ENCODE peak calls at places on chromosomes 13 and 19, in seven cellular contexts. One of them, this sample, is unnamed.

GRCh38 chr13:44649118-44649455 is 73.0 kb upstream of the TSC22D1 start:
- DNase-seq in endothelial cell of umbilical vein: no peak
- DNase-seq in uterus: no peak
- DNase-seq in lower leg skin: no peak
- DNase-seq in adrenal gland: no peak
- DNase-seq in right lobe of liver: no peak
- DNase-seq in Peyer's patch: no peak
- DNase-seq in this sample: no peak

GRCh38 chr13:84377071-84377470 is 494.8 kb upstream of the SLITRK1 start:
- DNase-seq in endothelial cell of umbilical vein: no peak
- DNase-seq in uterus: no peak
- DNase-seq in lower leg skin: no peak
- DNase-seq in adrenal gland: no peak
- DNase-seq in right lobe of liver: no peak
- DNase-seq in Peyer's patch: no peak
- DNase-seq in this sample: no peak

GRCh38 chr19:15418112-15418587 is 638 bp downstream of the AKAP8L start:
- DNase-seq in endothelial cell of umbilical vein: no peak
- DNase-seq in uterus: no peak
- DNase-seq in lower leg skin: no peak
- DNase-seq in adrenal gland: no peak
- DNase-seq in right lobe of liver: no peak
- DNase-seq in Peyer's patch: no peak
- DNase-seq in this sample: no peak

GRCh38 chr13:39527301-39527700 is 75.7 kb downstream of the LHFPL6 start:
- DNase-seq in endothelial cell of umbilical vein: no peak
- DNase-seq in uterus: no peak
- DNase-seq in lower leg skin: no peak
- DNase-seq in adrenal gland: no peak
- DNase-seq in right lobe of liver: no peak
- DNase-seq in Peyer's patch: no peak
- DNase-seq in this sample: no peak

GRCh38 chr13:45713721-45714120 is 11.6 kb downstream of the CBY2 start:
- DNase-seq in endothelial cell of umbilical vein: no peak
- DNase-seq in uterus: no peak
- DNase-seq in lower leg skin: no peak
- DNase-seq in adrenal gland: no peak
- DNase-seq in right lobe of liver: no peak
- DNase-seq in Peyer's patch: no peak
- DNase-seq in this sample: no peak

GRCh38 chr19:56603829-56604228 is 8.7 kb downstream of the ZNF71 start:
- DNase-seq in endothelial cell of umbilical vein: no peak
- DNase-seq in uterus: no peak
- DNase-seq in lower leg skin: no peak
- DNase-seq in adrenal gland: no peak
- DNase-seq in right lobe of liver: no peak
- DNase-seq in Peyer's patch: no peak
- DNase-seq in this sample: no peak

GRCh38 chr13:30881931-30882899 is 23.9 kb upstream of the MEDAG start:
- DNase-seq in endothelial cell of umbilical vein: no peak
- DNase-seq in uterus: peak
- DNase-seq in lower leg skin: no peak
- DNase-seq in adrenal gland: no peak
- DNase-seq in right lobe of liver: no peak
- DNase-seq in Peyer's patch: no peak
- DNase-seq in this sample: no peak

GRCh38 chr19:16327911-16328823 is 3.5 kb downstream of the KLF2 start:
- DNase-seq in endothelial cell of umbilical vein: peak
- DNase-seq in uterus: peak
- DNase-seq in lower leg skin: peak
- DNase-seq in adrenal gland: peak
- DNase-seq in right lobe of liver: peak
- DNase-seq in Peyer's patch: peak
- DNase-seq in this sample: no peak

GRCh38 chr13:96822900-96823299 is 171.4 kb downstream of the OXGR1 start:
- DNase-seq in endothelial cell of umbilical vein: peak
- DNase-seq in uterus: no peak
- DNase-seq in lower leg skin: peak
- DNase-seq in adrenal gland: peak
- DNase-seq in right lobe of liver: no peak
- DNase-seq in Peyer's patch: peak
- DNase-seq in this sample: peak

GRCh38 chr19:38741670-38742069 is 2.6 kb downstream of the CAPN12 start:
- DNase-seq in endothelial cell of umbilical vein: no peak
- DNase-seq in uterus: no peak
- DNase-seq in lower leg skin: no peak
- DNase-seq in adrenal gland: no peak
- DNase-seq in right lobe of liver: no peak
- DNase-seq in Peyer's patch: no peak
- DNase-seq in this sample: no peak

GRCh38 chr13:49995535-49996165 is 1.2 kb upstream of the TRIM13 start:
- DNase-seq in endothelial cell of umbilical vein: peak
- DNase-seq in uterus: no peak
- DNase-seq in lower leg skin: no peak
- DNase-seq in adrenal gland: peak
- DNase-seq in right lobe of liver: no peak
- DNase-seq in Peyer's patch: no peak
- DNase-seq in this sample: no peak

GRCh38 chr13:26423634-26424033 is 133.8 kb upstream of the WASF3 start:
- DNase-seq in endothelial cell of umbilical vein: no peak
- DNase-seq in uterus: peak
- DNase-seq in lower leg skin: peak
- DNase-seq in adrenal gland: no peak
- DNase-seq in right lobe of liver: no peak
- DNase-seq in Peyer's patch: no peak
- DNase-seq in this sample: no peak

GRCh38 chr13:26019881-26020535 is 31.8 kb downstream of the SHISA2 start:
- DNase-seq in endothelial cell of umbilical vein: peak
- DNase-seq in uterus: no peak
- DNase-seq in lower leg skin: no peak
- DNase-seq in adrenal gland: no peak
- DNase-seq in right lobe of liver: no peak
- DNase-seq in Peyer's patch: no peak
- DNase-seq in this sample: no peak

GRCh38 chr13:112137144-112137543 is 70.2 kb downstream of the SOX1 start:
- DNase-seq in endothelial cell of umbilical vein: no peak
- DNase-seq in uterus: no peak
- DNase-seq in lower leg skin: no peak
- DNase-seq in adrenal gland: no peak
- DNase-seq in right lobe of liver: no peak
- DNase-seq in Peyer's patch: no peak
- DNase-seq in this sample: no peak

GRCh38 chr13:41059896-41060722 is 1.2 kb upstream of the WBP4 start:
- DNase-seq in endothelial cell of umbilical vein: peak
- DNase-seq in uterus: peak
- DNase-seq in lower leg skin: peak
- DNase-seq in adrenal gland: peak
- DNase-seq in right lobe of liver: peak
- DNase-seq in Peyer's patch: peak
- DNase-seq in this sample: peak

DNA sequence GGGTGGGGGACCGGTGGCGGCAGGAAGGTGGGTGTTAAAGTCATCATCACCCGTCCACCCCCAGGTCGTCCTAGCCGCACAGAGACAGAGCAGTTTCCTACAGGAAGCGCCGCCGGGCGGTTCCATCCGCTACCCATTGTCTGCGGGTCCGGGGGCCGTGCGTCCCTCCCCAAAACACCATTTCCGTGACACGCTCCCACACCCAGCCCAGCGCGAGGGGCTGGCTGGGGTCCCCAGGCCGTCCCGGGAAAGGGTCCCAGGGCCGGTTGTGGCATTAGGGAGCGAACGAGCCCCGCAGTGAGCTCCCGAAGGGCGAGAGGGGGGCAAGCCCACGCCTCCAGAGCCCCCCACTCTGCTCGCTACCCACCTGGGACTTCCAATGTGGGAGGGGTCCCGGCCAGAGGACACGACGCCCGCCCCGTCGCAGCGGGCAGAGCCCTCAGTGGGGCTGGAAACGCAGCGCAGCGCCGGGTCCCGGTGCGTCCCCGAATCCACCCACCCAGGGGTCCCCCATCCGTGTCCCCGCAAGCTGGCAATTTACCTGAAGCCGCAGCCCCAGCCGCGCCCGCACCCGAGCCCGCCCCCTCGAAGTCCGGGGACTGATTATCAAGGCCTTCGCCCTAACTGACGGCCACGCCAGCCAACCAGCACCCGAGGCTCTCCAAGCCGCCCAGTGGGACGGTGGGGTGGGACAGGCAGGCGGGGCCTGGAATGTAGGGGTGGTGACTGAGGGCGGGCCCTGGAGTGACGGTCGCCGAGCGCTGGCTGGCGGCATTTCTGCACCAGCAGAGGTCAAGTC is at the start of gene KANK3:
- DNase-seq in endothelial cell of umbilical vein: peak
- DNase-seq in uterus: peak
- DNase-seq in lower leg skin: peak
- DNase-seq in adrenal gland: peak
- DNase-seq in right lobe of liver: peak
- DNase-seq in Peyer's patch: peak
- DNase-seq in this sample: peak
- TF ChIP-seq POLR2A in endothelial cell of umbilical vein: peak
- TF ChIP-seq POLR2A in uterus: peak
- TF ChIP-seq POLR2A in lower leg skin: no peak
- TF ChIP-seq POLR2A in adrenal gland: peak
- TF ChIP-seq POLR2A in right lobe of liver: peak
- TF ChIP-seq POLR2A in Peyer's patch: no peak
- TF ChIP-seq POLR2A in this sample: no peak

DNA sequence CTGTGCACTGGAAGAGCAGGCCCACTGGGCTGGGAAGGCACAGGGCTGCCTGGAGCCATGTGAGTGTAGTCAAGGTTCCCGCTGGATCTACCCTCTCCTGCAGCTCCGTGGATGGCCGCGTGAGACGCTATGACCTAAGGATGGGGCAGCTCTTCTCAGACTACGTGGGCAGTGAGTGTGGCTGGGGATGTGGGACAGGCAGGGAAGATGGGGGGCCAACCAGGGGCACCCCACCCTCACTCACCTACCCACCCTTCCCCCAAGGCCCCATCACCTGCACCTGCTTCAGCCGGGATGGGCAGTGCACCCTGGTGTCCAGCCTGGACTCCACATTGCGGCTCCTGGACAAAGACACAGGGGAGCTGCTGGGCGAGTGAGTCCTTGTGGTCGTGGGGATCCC is 6.1 kb downstream of the WDR83 start:
- DNase-seq in endothelial cell of umbilical vein: no peak
- DNase-seq in uterus: no peak
- DNase-seq in lower leg skin: no peak
- DNase-seq in adrenal gland: peak
- DNase-seq in right lobe of liver: no peak
- DNase-seq in Peyer's patch: no peak
- DNase-seq in this sample: no peak
- TF ChIP-seq POLR2A in endothelial cell of umbilical vein: no peak
- TF ChIP-seq POLR2A in uterus: no peak
- TF ChIP-seq POLR2A in lower leg skin: no peak
- TF ChIP-seq POLR2A in adrenal gland: no peak
- TF ChIP-seq POLR2A in right lobe of liver: no peak
- TF ChIP-seq POLR2A in Peyer's patch: no peak
- TF ChIP-seq POLR2A in this sample: no peak

DNA sequence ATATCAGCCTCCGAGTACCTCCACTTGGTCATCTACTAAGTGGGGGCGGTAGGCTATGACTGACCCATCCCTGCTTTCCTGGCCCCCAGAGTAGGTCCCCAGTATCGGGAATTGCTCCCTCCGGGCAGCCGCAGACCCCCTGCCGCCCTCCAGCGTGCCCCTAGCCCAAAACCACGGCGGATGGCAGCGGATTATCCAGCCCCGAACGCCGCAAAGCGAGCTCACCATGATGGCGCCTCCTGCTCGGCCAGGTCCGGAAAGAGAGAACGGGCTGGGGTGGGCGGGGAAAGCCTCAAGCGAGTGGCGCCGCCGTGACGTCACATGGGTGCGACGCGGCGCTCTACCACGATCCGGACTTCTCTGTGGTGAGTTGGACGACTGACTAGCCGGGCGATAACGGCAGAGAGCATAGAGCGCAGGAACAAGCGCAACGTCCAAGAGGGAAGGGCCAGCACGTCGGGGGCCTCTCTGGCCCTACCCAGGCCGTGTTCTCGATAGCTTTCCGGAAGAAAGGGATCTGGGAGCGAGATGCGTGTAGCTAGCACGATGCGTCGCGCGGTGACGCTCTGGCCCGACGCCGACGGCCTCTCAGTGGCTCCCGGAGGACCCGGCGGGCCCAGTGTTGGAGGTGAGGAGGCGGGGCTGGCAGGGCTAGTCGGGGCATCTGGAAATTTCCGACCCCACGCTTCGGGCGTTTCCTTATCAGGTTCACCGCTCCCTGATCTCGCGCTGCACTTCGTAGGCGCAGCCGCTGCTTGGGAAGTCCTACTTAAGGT is at the start of the genes RPL18 and SPHK2:
- DNase-seq in endothelial cell of umbilical vein: peak
- DNase-seq in uterus: peak
- DNase-seq in lower leg skin: peak
- DNase-seq in adrenal gland: peak
- DNase-seq in right lobe of liver: peak
- DNase-seq in Peyer's patch: peak
- DNase-seq in this sample: peak
- TF ChIP-seq POLR2A in endothelial cell of umbilical vein: peak
- TF ChIP-seq POLR2A in uterus: peak
- TF ChIP-seq POLR2A in lower leg skin: no peak
- TF ChIP-seq POLR2A in adrenal gland: peak
- TF ChIP-seq POLR2A in right lobe of liver: peak
- TF ChIP-seq POLR2A in Peyer's patch: peak
- TF ChIP-seq POLR2A in this sample: peak

DNA sequence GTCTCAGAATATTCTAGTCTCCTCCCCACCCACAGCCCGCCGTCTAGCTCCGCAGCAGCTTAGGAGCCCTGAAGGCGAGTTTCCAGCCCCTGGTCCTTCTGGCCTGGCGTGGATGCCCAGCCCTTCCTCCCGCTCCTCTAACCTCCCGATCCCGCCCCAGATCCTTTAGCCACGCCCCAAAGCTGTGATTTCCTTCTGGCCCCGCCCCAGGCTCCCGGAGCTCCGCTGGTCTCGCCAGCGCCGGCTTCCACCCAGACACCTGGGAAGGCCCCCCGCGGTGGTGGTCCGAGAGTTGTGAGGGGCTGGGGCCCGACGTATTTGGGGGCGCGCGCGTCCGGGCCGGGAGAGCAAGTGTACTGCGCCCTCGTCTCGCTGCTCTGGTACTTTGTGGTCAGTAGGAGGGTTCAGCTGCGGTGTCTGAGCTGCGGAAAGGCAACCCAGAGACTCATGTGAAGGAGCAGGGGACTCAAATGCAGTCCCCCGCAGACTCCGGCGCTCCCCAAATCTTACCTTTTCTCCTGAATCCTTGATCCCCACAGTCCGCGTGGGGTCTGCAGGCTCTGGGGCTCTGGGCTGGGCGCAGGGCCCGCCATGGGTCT is at the start of gene CGB7:
- DNase-seq in endothelial cell of umbilical vein: peak
- DNase-seq in uterus: peak
- DNase-seq in lower leg skin: peak
- DNase-seq in adrenal gland: peak
- DNase-seq in right lobe of liver: peak
- DNase-seq in Peyer's patch: peak
- DNase-seq in this sample: peak
- TF ChIP-seq POLR2A in endothelial cell of umbilical vein: no peak
- TF ChIP-seq POLR2A in uterus: no peak
- TF ChIP-seq POLR2A in lower leg skin: no peak
- TF ChIP-seq POLR2A in adrenal gland: no peak
- TF ChIP-seq POLR2A in right lobe of liver: no peak
- TF ChIP-seq POLR2A in Peyer's patch: no peak
- TF ChIP-seq POLR2A in this sample: peak